ENCODE peak calls at places on chromosomes 5 and 9, in seven cellular contexts. D is PC-3, W is mesenchymal stem cell, A is SK-N-MC, Z is neuronal stem cell, Y is colonic mucosa, V is SK-N-SH. O is an unnamed sample.

GRCh38 chr5:59367791-59368394 is 525.6 kb downstream of the PDE4D start:
- DNase-seq in D (peak; percentile 33), W (peak; percentile 73), A (peak; percentile 45), Z (peak; percentile 52), Y (peak; percentile 71), V (peak; percentile 39), O (peak; percentile 84)

GRCh38 chr9:112764344-112764743 is 13.8 kb downstream of the SNX30 start:
- DNase-seq in D (no peak), W (peak; percentile 50), A (no peak), Z (no peak), Y (no peak), V (no peak), O (peak; percentile 63)

GRCh38 chr9:114503522-114504340 is 1.5 kb downstream of the WHRN start:
- DNase-seq in D (peak; percentile 15), W (no peak), A (no peak), Z (no peak), Y (no peak), V (no peak), O (no peak)

GRCh38 chr9:99368341-99369326 is 146.6 kb downstream of the SEC61B start:
- DNase-seq in D (peak; percentile 40), W (peak; percentile 79), A (no peak), Z (peak; percentile 12), Y (no peak), V (no peak), O (peak; percentile 88)

GRCh38 chr9:104795857-104796256 is 31.9 kb downstream of the NIPSNAP3B start:
- DNase-seq in D (no peak), W (no peak), A (no peak), Z (no peak), Y (no peak), V (no peak), O (no peak)

GRCh38 chr9:91710148-91710547 is 239.9 kb downstream of the ROR2 start:
- DNase-seq in D (no peak), W (no peak), A (no peak), Z (no peak), Y (no peak), V (no peak), O (no peak)

GRCh38 chr9:98823666-98824334 is 16.3 kb downstream of the GALNT12 start:
- DNase-seq in D (peak; percentile 36), W (no peak), A (no peak), Z (no peak), Y (no peak), V (no peak), O (no peak)

GRCh38 chr9:134215395-134215708 is 51.0 kb upstream of the RNU6ATAC start:
- DNase-seq in D (no peak), W (no peak), A (no peak), Z (no peak), Y (no peak), V (peak; percentile 43), O (no peak)

GRCh38 chr5:96687812-96688453 is 25.8 kb downstream of the CAST start:
- DNase-seq in D (peak; percentile 57), W (peak; percentile 74), A (peak; percentile 8), Z (no peak), Y (no peak), V (peak; percentile 68), O (peak; percentile 67)

GRCh38 chr9:115845648-115846312 is 307.8 kb upstream of the PAPPA start:
- DNase-seq in D (peak; percentile 65), W (peak; percentile 97), A (no peak), Z (no peak), Y (peak; percentile 15), V (no peak), O (peak; percentile 67)

GRCh38 chr5:175572922-175573321 is 84.9 kb upstream of the HRH2 start:
- DNase-seq in D (no peak), W (peak; percentile 22), A (no peak), Z (no peak), Y (peak; percentile 20), V (no peak), O (no peak)

GRCh38 chr9:92754091-92754740 is 10.4 kb downstream of the BICD2 start:
- DNase-seq in D (no peak), W (no peak), A (no peak), Z (no peak), Y (no peak), V (no peak), O (no peak)

GRCh38 chr9:36842560-36843530 is 191.2 kb downstream of the PAX5 start:
- DNase-seq in D (no peak), W (no peak), A (no peak), Z (no peak), Y (no peak), V (peak; percentile 46), O (no peak)

GRCh38 chr9:131284856-131285255 is 4.7 kb upstream of the PLPP7 start:
- DNase-seq in D (no peak), W (no peak), A (no peak), Z (no peak), Y (no peak), V (no peak), O (no peak)

GRCh38 chr9:108889649-108890067 is 27.6 kb downstream of the ACTL7A start:
- DNase-seq in D (no peak), W (peak; percentile 11), A (no peak), Z (no peak), Y (no peak), V (no peak), O (peak; percentile 40)

GRCh38 chr5:173331956-173332479 is 3.8 kb upstream of the STC2 start:
- DNase-seq in D (peak; percentile 95), W (peak; percentile 82), A (no peak), Z (peak; percentile 57), Y (peak; percentile 82), V (peak; percentile 91), O (peak; percentile 85)

GRCh38 chr5:51242453-51242852 is 140.8 kb upstream of the ISL1 start:
- DNase-seq in D (peak; percentile 39), W (peak; percentile 2), A (no peak), Z (no peak), Y (no peak), V (no peak), O (no peak)

GRCh38 chr5:82142928-82143577 is 135.1 kb downstream of the RPS23 start:
- DNase-seq in D (no peak), W (no peak), A (no peak), Z (no peak), Y (no peak), V (no peak), O (no peak)

GRCh38 chr9:135814421-135814820 is 92.9 kb downstream of the CAMSAP1 start:
- DNase-seq in D (no peak), W (no peak), A (no peak), Z (no peak), Y (no peak), V (no peak), O (no peak)

GRCh38 chr5:80238778-80239679 is 16.8 kb downstream of the SERINC5 start:
- DNase-seq in D (no peak), W (no peak), A (no peak), Z (no peak), Y (peak; percentile 76), V (peak; percentile 57), O (peak; percentile 44)

GRCh38 chr9:132644251-132644650 is 25.5 kb downstream of the DDX31 start:
- DNase-seq in D (peak; percentile 6), W (no peak), A (no peak), Z (no peak), Y (no peak), V (peak; percentile 44), O (no peak)

GRCh38 chr5:11334404-11334803 is 569.8 kb downstream of the CTNND2 start:
- DNase-seq in D (peak; percentile 58), W (no peak), A (no peak), Z (no peak), Y (no peak), V (no peak), O (no peak)

GRCh38 chr5:137143244-137143605 is 355.9 kb downstream of the SPOCK1 start:
- DNase-seq in D (no peak), W (no peak), A (no peak), Z (no peak), Y (no peak), V (no peak), O (no peak)

GRCh38 chr5:137142371-137143243 is 356.5 kb downstream of the SPOCK1 start:
- DNase-seq in D (peak; percentile 78), W (peak; percentile 91), A (no peak), Z (no peak), Y (no peak), V (no peak), O (peak; percentile 92)

GRCh38 chr5:137144656-137145055 is 354.5 kb downstream of the SPOCK1 start:
- DNase-seq in D (no peak), W (no peak), A (no peak), Z (no peak), Y (no peak), V (no peak), O (no peak)

GRCh38 chr5:137145726-137146125 is 353.4 kb downstream of the SPOCK1 start:
- DNase-seq in D (no peak), W (no peak), A (no peak), Z (no peak), Y (no peak), V (no peak), O (no peak)

GRCh38 chr5:137141779-137142178 is 357.3 kb downstream of the SPOCK1 start:
- DNase-seq in D (no peak), W (peak; percentile 1), A (no peak), Z (no peak), Y (no peak), V (no peak), O (peak; percentile 13)
- H3K9ac ChIP-seq in D (no peak overlapping the region), W (peak overlapping the region; percentile 46), A (no peak overlapping the region), Z (no peak overlapping the region), Y (no peak overlapping the region), V (no peak overlapping the region), O (peak overlapping the region; percentile 67)

GRCh38 chr9:101353683-101354082 is 31.1 kb downstream of the BAAT start:
- DNase-seq in D (no peak), W (no peak), A (no peak), Z (no peak), Y (no peak), V (no peak), O (no peak)

GRCh38 chr9:101350285-101350684 is 34.5 kb downstream of the BAAT start:
- DNase-seq in D (no peak), W (no peak), A (no peak), Z (no peak), Y (no peak), V (no peak), O (no peak)

GRCh38 chr9:101354143-101354764 is 30.6 kb downstream of the BAAT start:
- DNase-seq in D (peak; percentile 22), W (no peak), A (no peak), Z (no peak), Y (peak; percentile 52), V (no peak), O (no peak)

GRCh38 chr9:101354765-101355708 is 29.8 kb downstream of the BAAT start:
- DNase-seq in D (no peak), W (no peak), A (no peak), Z (no peak), Y (peak; percentile 50), V (no peak), O (no peak)

GRCh38 chr9:101352892-101353462 is 31.8 kb downstream of the BAAT start:
- DNase-seq in D (no peak), W (no peak), A (no peak), Z (no peak), Y (no peak), V (no peak), O (no peak)
- H3K9ac ChIP-seq in D (no peak overlapping the region), W (no peak overlapping the region), A (no peak overlapping the region), Z (no peak overlapping the region), Y (no peak overlapping the region), V (no peak overlapping the region), O (no peak overlapping the region)

GRCh38 chr9:100425758-100426157 is 1.2 kb upstream of the MSANTD3 start:
- DNase-seq in D (peak; percentile 37), W (peak; percentile 25), A (no peak), Z (no peak), Y (no peak), V (no peak), O (peak; percentile 3)
- H3K9ac ChIP-seq in D (peak overlapping the region; percentile 87), W (peak overlapping the region; percentile 92), A (peak overlapping the region; percentile 86), Z (no peak overlapping the region), Y (no peak overlapping the region), V (peak overlapping the region; percentile 97), O (peak overlapping the region; percentile 90)

GRCh38 chr5:43019615-43020293 is 20.4 kb downstream of the ANXA2R start:
- DNase-seq in D (peak; percentile 97), W (peak; percentile 94), A (no peak), Z (no peak), Y (peak; percentile 79), V (peak; percentile 47), O (peak; percentile 86)
- H3K9ac ChIP-seq in D (peak overlapping the region; percentile 77), W (peak overlapping the region; percentile 94), A (peak overlapping the region; percentile 73), Z (no peak overlapping the region), Y (peak overlapping the region; percentile 37), V (peak overlapping the region; percentile 48), O (peak overlapping the region; percentile 96)